ENCODE peak calls at places on chromosomes 7 and 10, in eight cellular contexts. W is thoracic aorta, U is fibroblast of lung, L is HCT116, F is psoas muscle, M is lower lobe of right lung, T is iPS DF 6.9, Y is tibial nerve. A is an unnamed sample.
A peak's percentile ranks its signal among the peaks of the same experiment; 100 is the strongest.

GRCh38 chr10:836782-837181 is 94.7 kb downstream of the LARP4B start:
- DNase-seq in W (no peak), U (peak; percentile 11), L (no peak), F (no peak), M (no peak), T (no peak), Y (no peak), A (no peak)

GRCh38 chr7:144384555-144385245 is 18.8 kb downstream of the NOBOX start:
- DNase-seq in W (no peak), U (no peak), L (peak; percentile 48), F (no peak), M (no peak), T (no peak), Y (no peak), A (no peak)

GRCh38 chr10:11713186-11713743 is 28.9 kb upstream of the ECHDC3 start:
- DNase-seq in W (no peak), U (peak; percentile 15), L (no peak), F (no peak), M (no peak), T (no peak), Y (no peak), A (peak; percentile 32)

GRCh38 chr10:22666287-22667092 is 47.9 kb downstream of the PIP4K2A start:
- DNase-seq in W (no peak), U (peak; percentile 57), L (no peak), F (no peak), M (no peak), T (no peak), Y (no peak), A (no peak)

GRCh38 chr10:106255111-106255510 is 909.4 kb downstream of the SORCS1 start:
- DNase-seq in W (no peak), U (no peak), L (no peak), F (no peak), M (no peak), T (no peak), Y (no peak), A (no peak)

GRCh38 chr7:134175724-134176350 is 48.7 kb downstream of the LRGUK start:
- DNase-seq in W (no peak), U (no peak), L (no peak), F (no peak), M (no peak), T (no peak), Y (no peak), A (no peak)

GRCh38 chr7:106053109-106053508 is 59.0 kb downstream of the SYPL1 start:
- DNase-seq in W (no peak), U (no peak), L (no peak), F (no peak), M (no peak), T (no peak), Y (no peak), A (no peak)

GRCh38 chr10:33238643-33239042 is 95.8 kb downstream of the NRP1 start:
- DNase-seq in W (no peak), U (peak; percentile 66), L (no peak), F (no peak), M (no peak), T (no peak), Y (no peak), A (peak; percentile 71)

GRCh38 chr7:50497968-50498367 is 47.8 kb upstream of the FIGNL1 start:
- DNase-seq in W (no peak), U (peak; percentile 77), L (no peak), F (no peak), M (no peak), T (no peak), Y (peak; percentile 74), A (no peak)

GRCh38 chr7:23013715-23014649 is at the start of gene HYCC1:
- DNase-seq in W (peak; percentile 95), U (peak; percentile 99), L (peak; percentile 98), F (peak; percentile 98), M (peak; percentile 98), T (peak; percentile 95), Y (peak; percentile 99), A (peak; percentile 92)

GRCh38 chr7:156397249-156397648 is 243.3 kb upstream of the RNF32 start:
- DNase-seq in W (no peak), U (no peak), L (no peak), F (no peak), M (no peak), T (no peak), Y (no peak), A (no peak)

GRCh38 chr7:97009753-97010732 is 4.7 kb downstream of the DLX6 start:
- DNase-seq in W (no peak), U (no peak), L (no peak), F (no peak), M (no peak), T (no peak), Y (no peak), A (no peak)

GRCh38 chr7:4875391-4875790 is 8.1 kb downstream of the RADIL start:
- DNase-seq in W (no peak), U (no peak), L (no peak), F (no peak), M (no peak), T (no peak), Y (no peak), A (no peak)

GRCh38 chr7:4873071-4873944 is 10.2 kb downstream of the RADIL start:
- DNase-seq in W (no peak), U (no peak), L (no peak), F (no peak), M (no peak), T (no peak), Y (no peak), A (no peak)

GRCh38 chr7:4871930-4872675 is 10.3 kb upstream of the PAPOLB start:
- DNase-seq in W (no peak), U (no peak), L (no peak), F (no peak), M (no peak), T (no peak), Y (no peak), A (no peak)

GRCh38 chr7:4868493-4868892 is 6.7 kb upstream of the PAPOLB start:
- DNase-seq in W (no peak), U (no peak), L (no peak), F (no peak), M (no peak), T (no peak), Y (no peak), A (no peak)

DNA sequence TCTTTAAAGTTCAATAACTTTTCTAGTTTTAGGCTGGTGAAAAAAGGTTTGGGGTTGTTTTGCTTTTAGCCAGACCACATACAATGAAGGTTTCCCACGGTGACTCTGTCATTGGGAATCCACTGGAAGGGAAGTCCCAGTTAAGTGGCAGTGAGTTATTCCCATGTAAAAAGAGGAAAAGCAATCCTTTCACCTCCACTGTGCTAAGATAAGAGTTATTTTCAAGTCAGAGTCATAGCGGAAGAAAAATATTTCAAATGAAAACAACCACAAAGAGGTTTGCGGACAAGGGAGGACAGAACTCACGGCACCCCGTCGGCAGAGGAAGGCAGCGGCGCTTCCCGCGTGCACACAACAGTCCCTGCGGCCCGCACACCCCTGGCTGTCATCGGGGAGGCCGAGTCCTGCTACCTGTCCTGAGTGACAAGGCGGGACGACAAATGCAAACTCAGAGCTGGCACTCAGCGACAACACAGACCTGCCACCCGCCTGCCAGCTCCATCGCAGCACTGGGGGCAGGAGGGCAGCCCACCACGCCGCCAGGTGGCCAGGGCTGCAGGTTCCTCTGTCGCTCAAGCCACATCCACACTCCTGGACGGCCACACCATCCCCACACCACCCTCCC is 9.3 kb upstream of the PAPOLB start:
- DNase-seq in W (no peak), U (no peak), L (no peak), F (no peak), M (no peak), T (no peak), Y (no peak), A (no peak)
- H3K4me1 ChIP-seq in W (no peaks in the 10 kb centered on the region), U (no peaks in the 10 kb centered on the region), L (no peaks in the 10 kb centered on the region), F (no peaks in the 10 kb centered on the region), M (no peaks in the 10 kb centered on the region), T (no peaks in the 10 kb centered on the region), Y (peaks cover 7% of the 10 kb centered on the region), A (no peaks in the 10 kb centered on the region)

DNA sequence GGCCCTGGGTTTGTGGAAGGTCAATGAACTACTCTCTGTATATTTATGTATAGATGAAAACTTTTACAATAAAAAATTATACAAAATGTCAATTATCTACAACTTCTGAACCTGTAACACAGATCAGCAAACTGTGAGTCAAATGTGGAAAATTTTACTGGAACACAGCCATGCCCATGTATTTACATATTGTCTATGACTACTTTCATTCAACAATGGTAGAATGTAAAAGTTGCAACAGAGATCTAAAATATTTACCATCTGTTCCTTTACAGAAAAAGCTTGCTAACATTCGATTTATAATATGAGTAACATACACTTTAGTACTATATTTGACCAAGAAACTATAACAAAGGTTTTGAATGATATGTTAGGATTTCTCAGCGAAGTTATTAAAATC is 481.6 kb downstream of the PARD3 start:
- DNase-seq in W (no peak), U (peak; percentile 50), L (no peak), F (no peak), M (no peak), T (no peak), Y (no peak), A (peak; percentile 29)
- H3K27ac ChIP-seq in W (no peak overlapping the region), U (no peak overlapping the region), L (no peak overlapping the region), F (no peak overlapping the region), M (no peak overlapping the region), T (no peak overlapping the region), Y (no peak overlapping the region), A (no peak overlapping the region)

GRCh38 chr10:125035588-125036298 is 93.8 kb downstream of the ZRANB1 start:
- DNase-seq in W (no peak), U (no peak), L (no peak), F (no peak), M (no peak), T (no peak), Y (no peak), A (no peak)
- H3K4me1 ChIP-seq in W (peaks cover 29% of the 10 kb centered on the region), U (peaks cover 31% of the 10 kb centered on the region), L (peaks cover 59% of the 10 kb centered on the region), F (peaks cover 76% of the 10 kb centered on the region), M (peaks cover 49% of the 10 kb centered on the region), T (peaks cover 13% of the 10 kb centered on the region), Y (peaks cover 50% of the 10 kb centered on the region), A (peaks cover 24% of the 10 kb centered on the region)

DNA sequence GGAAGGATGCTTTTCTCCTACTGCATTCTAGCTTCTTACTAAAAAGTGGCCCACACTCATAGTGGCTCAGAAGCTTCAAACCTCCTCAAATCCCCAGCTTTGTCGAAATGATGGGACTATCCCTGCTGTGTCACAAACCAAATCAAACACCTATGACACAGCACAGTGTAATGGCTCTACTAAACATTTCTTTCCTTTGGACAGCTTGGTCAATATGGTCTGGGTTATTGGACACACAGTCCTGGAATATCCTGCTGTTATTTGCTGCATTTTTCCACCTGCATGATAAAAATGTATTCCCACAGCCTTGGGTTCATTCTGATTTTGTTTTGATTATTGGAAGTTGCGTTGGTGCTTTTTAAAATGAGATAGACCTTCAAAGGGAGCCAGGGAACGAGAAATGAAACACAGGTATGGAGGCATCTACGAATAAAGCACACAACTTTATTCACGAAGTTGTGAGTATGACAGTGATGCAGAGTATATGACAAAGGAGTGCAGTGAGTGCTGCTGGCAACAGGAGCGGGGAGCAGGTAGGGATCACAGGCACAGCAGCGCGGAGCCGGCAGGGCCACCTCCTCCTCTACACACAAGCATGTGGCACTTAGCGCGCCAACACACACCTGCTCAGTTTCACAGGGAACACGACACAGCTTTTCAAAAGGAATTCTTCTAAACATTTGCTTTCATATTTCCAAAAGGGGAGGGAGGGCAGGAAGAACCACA is 26.5 kb upstream of the AFAP1L2 start:
- DNase-seq in W (no peak), U (no peak), L (no peak), F (no peak), M (no peak), T (no peak), Y (no peak), A (no peak)
- H3K27ac ChIP-seq in W (no peak overlapping the region), U (no peak overlapping the region), L (no peak overlapping the region), F (no peak overlapping the region), M (no peak overlapping the region), T (no peak overlapping the region), Y (no peak overlapping the region), A (no peak overlapping the region)

A was measured in foreskin keratinocyte.